ENCODE peak calls at places on chromosomes 1 and 21, in nine cellular contexts. One of them, this sample, is unnamed.

GRCh38 chr1:30778156-30778978 is 20.8 kb upstream of the LAPTM5 start:
- DNase-seq in endodermal cell: no peak
- DNase-seq in stimulated activated CD4-positive, alpha-beta T cell treated with anti-CD3 and anti-CD28 coated beads, Interleukin-2, amount 100 ng/mL, for 48 hours: no peak
- DNase-seq in non-pigmented ciliary epithelial cell: peak; percentile 81
- DNase-seq in H9: no peak
- DNase-seq in hepatocyte: peak; percentile 76
- DNase-seq in RWPE1: peak; percentile 84
- DNase-seq in renal cortical epithelial cell: peak; percentile 75
- DNase-seq in GM04504: peak; percentile 11
- DNase-seq in this sample: no peak

GRCh38 chr1:44676484-44677200 is 2.1 kb downstream of the ARMH1 start:
- DNase-seq in endodermal cell: no peak
- DNase-seq in stimulated activated CD4-positive, alpha-beta T cell treated with anti-CD3 and anti-CD28 coated beads, Interleukin-2, amount 100 ng/mL, for 48 hours: no peak
- DNase-seq in non-pigmented ciliary epithelial cell: no peak
- DNase-seq in H9: no peak
- DNase-seq in hepatocyte: no peak
- DNase-seq in RWPE1: no peak
- DNase-seq in renal cortical epithelial cell: peak; percentile 83
- DNase-seq in GM04504: peak; percentile 30
- DNase-seq in this sample: no peak

GRCh38 chr1:154186177-154186576 is 5.7 kb downstream of the TPM3 start:
- DNase-seq in endodermal cell: peak; percentile 87
- DNase-seq in stimulated activated CD4-positive, alpha-beta T cell treated with anti-CD3 and anti-CD28 coated beads, Interleukin-2, amount 100 ng/mL, for 48 hours: peak; percentile 69
- DNase-seq in non-pigmented ciliary epithelial cell: no peak
- DNase-seq in H9: peak; percentile 72
- DNase-seq in hepatocyte: peak; percentile 71
- DNase-seq in RWPE1: no peak
- DNase-seq in renal cortical epithelial cell: peak; percentile 53
- DNase-seq in GM04504: no peak
- DNase-seq in this sample: no peak

GRCh38 chr1:2859219-2859880 is 57.9 kb upstream of the TTC34 start:
- DNase-seq in endodermal cell: no peak
- DNase-seq in stimulated activated CD4-positive, alpha-beta T cell treated with anti-CD3 and anti-CD28 coated beads, Interleukin-2, amount 100 ng/mL, for 48 hours: no peak
- DNase-seq in non-pigmented ciliary epithelial cell: no peak
- DNase-seq in H9: no peak
- DNase-seq in hepatocyte: no peak
- DNase-seq in RWPE1: no peak
- DNase-seq in renal cortical epithelial cell: no peak
- DNase-seq in GM04504: no peak
- DNase-seq in this sample: no peak

GRCh38 chr21:41660748-41661147 is 106.1 kb downstream of the RIPK4 start:
- DNase-seq in endodermal cell: no peak
- DNase-seq in stimulated activated CD4-positive, alpha-beta T cell treated with anti-CD3 and anti-CD28 coated beads, Interleukin-2, amount 100 ng/mL, for 48 hours: no peak
- DNase-seq in non-pigmented ciliary epithelial cell: no peak
- DNase-seq in H9: no peak
- DNase-seq in hepatocyte: no peak
- DNase-seq in RWPE1: no peak
- DNase-seq in renal cortical epithelial cell: no peak
- DNase-seq in GM04504: no peak
- DNase-seq in this sample: no peak

GRCh38 chr21:45551816-45552695 is 9.8 kb upstream of the SLC19A1 start:
- DNase-seq in endodermal cell: peak; percentile 57
- DNase-seq in stimulated activated CD4-positive, alpha-beta T cell treated with anti-CD3 and anti-CD28 coated beads, Interleukin-2, amount 100 ng/mL, for 48 hours: no peak
- DNase-seq in non-pigmented ciliary epithelial cell: no peak
- DNase-seq in H9: peak; percentile 33
- DNase-seq in hepatocyte: no peak
- DNase-seq in RWPE1: no peak
- DNase-seq in renal cortical epithelial cell: no peak
- DNase-seq in GM04504: no peak
- DNase-seq in this sample: no peak

GRCh38 chr1:194903524-194903923 is 1704.7 kb downstream of the KCNT2 start:
- DNase-seq in endodermal cell: no peak
- DNase-seq in stimulated activated CD4-positive, alpha-beta T cell treated with anti-CD3 and anti-CD28 coated beads, Interleukin-2, amount 100 ng/mL, for 48 hours: no peak
- DNase-seq in non-pigmented ciliary epithelial cell: no peak
- DNase-seq in H9: no peak
- DNase-seq in hepatocyte: no peak
- DNase-seq in RWPE1: no peak
- DNase-seq in renal cortical epithelial cell: no peak
- DNase-seq in GM04504: no peak
- DNase-seq in this sample: no peak

GRCh38 chr1:90835661-90836344 is 118.7 kb upstream of the BARHL2 start:
- DNase-seq in endodermal cell: peak; percentile 82
- DNase-seq in stimulated activated CD4-positive, alpha-beta T cell treated with anti-CD3 and anti-CD28 coated beads, Interleukin-2, amount 100 ng/mL, for 48 hours: no peak
- DNase-seq in non-pigmented ciliary epithelial cell: no peak
- DNase-seq in H9: peak; percentile 67
- DNase-seq in hepatocyte: no peak
- DNase-seq in RWPE1: no peak
- DNase-seq in renal cortical epithelial cell: no peak
- DNase-seq in GM04504: no peak
- DNase-seq in this sample: no peak

GRCh38 chr1:15064217-15064929 is 89.2 kb upstream of the TMEM51 start:
- DNase-seq in endodermal cell: peak; percentile 58
- DNase-seq in stimulated activated CD4-positive, alpha-beta T cell treated with anti-CD3 and anti-CD28 coated beads, Interleukin-2, amount 100 ng/mL, for 48 hours: no peak
- DNase-seq in non-pigmented ciliary epithelial cell: no peak
- DNase-seq in H9: peak; percentile 42
- DNase-seq in hepatocyte: no peak
- DNase-seq in RWPE1: peak; percentile 61
- DNase-seq in renal cortical epithelial cell: peak; percentile 13
- DNase-seq in GM04504: no peak
- DNase-seq in this sample: no peak

GRCh38 chr1:184191181-184191601 is 139.7 kb downstream of the TSEN15 start:
- DNase-seq in endodermal cell: peak; percentile 88
- DNase-seq in stimulated activated CD4-positive, alpha-beta T cell treated with anti-CD3 and anti-CD28 coated beads, Interleukin-2, amount 100 ng/mL, for 48 hours: no peak
- DNase-seq in non-pigmented ciliary epithelial cell: peak; percentile 30
- DNase-seq in H9: no peak
- DNase-seq in hepatocyte: peak; percentile 80
- DNase-seq in RWPE1: no peak
- DNase-seq in renal cortical epithelial cell: no peak
- DNase-seq in GM04504: peak; percentile 88
- DNase-seq in this sample: peak; percentile 57

GRCh38 chr1:182392045-182393028 is 747 bp upstream of the GLUL start:
- DNase-seq in endodermal cell: no peak
- DNase-seq in stimulated activated CD4-positive, alpha-beta T cell treated with anti-CD3 and anti-CD28 coated beads, Interleukin-2, amount 100 ng/mL, for 48 hours: peak; percentile 9
- DNase-seq in non-pigmented ciliary epithelial cell: no peak
- DNase-seq in H9: no peak
- DNase-seq in hepatocyte: peak; percentile 62
- DNase-seq in RWPE1: peak; percentile 17
- DNase-seq in renal cortical epithelial cell: no peak
- DNase-seq in GM04504: peak; percentile 10
- DNase-seq in this sample: no peak

GRCh38 chr21:41294548-41295231 is 21.9 kb upstream of the FAM3B start:
- DNase-seq in endodermal cell: no peak
- DNase-seq in stimulated activated CD4-positive, alpha-beta T cell treated with anti-CD3 and anti-CD28 coated beads, Interleukin-2, amount 100 ng/mL, for 48 hours: no peak
- DNase-seq in non-pigmented ciliary epithelial cell: no peak
- DNase-seq in H9: no peak
- DNase-seq in hepatocyte: no peak
- DNase-seq in RWPE1: no peak
- DNase-seq in renal cortical epithelial cell: no peak
- DNase-seq in GM04504: no peak
- DNase-seq in this sample: no peak

GRCh38 chr1:54238353-54239040 is 38.5 kb downstream of the MRPL37 start:
- DNase-seq in endodermal cell: no peak
- DNase-seq in stimulated activated CD4-positive, alpha-beta T cell treated with anti-CD3 and anti-CD28 coated beads, Interleukin-2, amount 100 ng/mL, for 48 hours: no peak
- DNase-seq in non-pigmented ciliary epithelial cell: no peak
- DNase-seq in H9: no peak
- DNase-seq in hepatocyte: no peak
- DNase-seq in RWPE1: no peak
- DNase-seq in renal cortical epithelial cell: no peak
- DNase-seq in GM04504: no peak
- DNase-seq in this sample: no peak